ENCODE peak calls at places on chromosomes 11 and 22, in five cellular contexts. S is upper lobe of right lung, U is IMR-90, F is suprapubic skin, N is hepatocyte. H is an unnamed sample.

GRCh38 chr22:26588749-26589366 is 1.1 kb downstream of the TPST2 start:
- DNase-seq in S (no peak), U (no peak), F (no peak), N (no peak), H (no peak)

GRCh38 chr11:95239871-95240648 is 9.1 kb upstream of the SESN3 start:
- DNase-seq in S (no peak), U (no peak), F (no peak), N (no peak), H (no peak)

GRCh38 chr11:77208535-77208934 is 80.5 kb downstream of the MYO7A start:
- DNase-seq in S (peak), U (no peak), F (no peak), N (no peak), H (peak)

GRCh38 chr11:44356351-44356750 is 46.4 kb upstream of the ALX4 start:
- DNase-seq in S (peak), U (no peak), F (no peak), N (no peak), H (no peak)

GRCh38 chr11:128895505-128895904 is 4.3 kb downstream of the KCNJ5 start:
- DNase-seq in S (no peak), U (no peak), F (no peak), N (no peak), H (no peak)

GRCh38 chr11:120929090-120929489 is 94.8 kb upstream of the TBCEL start:
- DNase-seq in S (no peak), U (no peak), F (no peak), N (no peak), H (no peak)

GRCh38 chr11:121591405-121592033 is 138.8 kb upstream of the SORL1-AS1 start:
- DNase-seq in S (no peak), U (peak), F (peak), N (peak), H (no peak)

GRCh38 chr22:43100223-43100622 is 10.3 kb upstream of the BIK start:
- DNase-seq in S (no peak), U (peak), F (no peak), N (no peak), H (no peak)

GRCh38 chr11:17633987-17634775 is 85.2 kb upstream of the MYOD1 start:
- DNase-seq in S (peak), U (no peak), F (peak), N (no peak), H (no peak)

GRCh38 chr11:102469196-102469821 is 16.7 kb upstream of the TMEM123 start:
- DNase-seq in S (no peak), U (peak), F (no peak), N (peak), H (no peak)

GRCh38 chr22:50238755-50239154 is 6.1 kb downstream of the TUBGCP6 start:
- DNase-seq in S (no peak), U (no peak), F (no peak), N (no peak), H (no peak)

DNA sequence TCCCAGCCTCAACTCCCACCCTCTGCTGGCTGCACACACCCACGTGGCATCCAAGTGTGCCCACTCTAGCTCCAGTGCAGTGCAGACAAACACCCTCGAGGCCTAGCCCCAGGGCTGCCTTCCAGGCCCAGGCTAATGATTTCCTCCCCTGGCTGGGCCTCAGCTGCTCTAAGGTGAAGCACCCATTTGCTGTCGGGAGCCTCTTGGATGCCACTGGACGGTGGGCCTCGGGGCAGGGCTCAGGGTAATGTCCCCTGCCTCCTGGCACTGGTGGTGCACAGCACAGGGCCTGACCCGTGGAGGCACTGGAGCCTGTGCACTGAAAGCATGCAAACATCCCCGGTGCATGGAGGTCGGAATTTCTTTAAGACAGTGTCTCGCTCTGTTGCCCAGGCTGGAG is 635.2 kb downstream of the TBC1D22A start:
- DNase-seq in S (peak), U (no peak), F (peak), N (no peak), H (no peak)
- H3K4me3 ChIP-seq in S (no peak), U (no peak), F (no peak), N (no peak), H (no peak)

GRCh38 chr11:114181752-114182151 is 114.4 kb upstream of the NNMT start:
- DNase-seq in S (no peak), U (no peak), F (peak), N (no peak), H (no peak)

GRCh38 chr11:114181195-114181594 is 115.0 kb upstream of the NNMT start:
- DNase-seq in S (no peak), U (no peak), F (no peak), N (no peak), H (no peak)

GRCh38 chr11:114178656-114179055 is 117.5 kb upstream of the NNMT start:
- DNase-seq in S (no peak), U (no peak), F (no peak), N (no peak), H (no peak)

GRCh38 chr11:114180301-114181055 is 115.7 kb upstream of the NNMT start:
- DNase-seq in S (peak), U (no peak), F (peak), N (peak), H (no peak)

GRCh38 chr11:114179234-114179941 is 116.8 kb upstream of the NNMT start:
- DNase-seq in S (peak), U (no peak), F (peak), N (peak), H (peak)
- H3K27ac ChIP-seq in S (peak), U (no peak), F (peak), N (peak), H (peak)

GRCh38 chr11:132024587-132025295 is 654.3 kb downstream of the NTM start:
- DNase-seq in S (no peak), U (peak), F (no peak), N (no peak), H (no peak)
- H3K4me3 ChIP-seq in S (no peak), U (no peak), F (no peak), N (no peak), H (no peak)

DNA sequence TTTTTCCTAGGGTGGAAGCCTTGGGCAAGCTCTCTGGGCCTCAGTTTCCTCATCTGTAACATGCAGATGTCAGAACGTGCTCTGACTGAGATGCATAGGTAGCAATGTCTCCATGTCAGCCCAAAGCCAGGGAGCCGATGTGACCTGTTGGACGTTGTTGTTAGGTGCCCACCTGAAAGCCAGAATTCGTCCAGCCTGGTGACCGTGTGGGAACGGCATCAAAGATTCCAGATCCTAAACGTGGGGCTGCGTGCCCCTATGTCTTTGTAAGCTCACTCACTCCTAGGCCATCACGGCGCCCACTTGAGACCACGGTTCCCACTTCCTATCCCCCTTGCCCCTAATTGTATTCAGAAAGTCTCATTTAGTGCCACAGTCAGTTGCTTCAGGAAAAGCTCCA is 48.2 kb downstream of the FBLN1 start:
- DNase-seq in S (no peak), U (no peak), F (no peak), N (no peak), H (no peak)
- H3K27ac ChIP-seq in S (peak), U (no peak), F (peak), N (peak), H (peak)

GRCh38 chr11:86802601-86803051 is 2.3 kb downstream of the PRSS23 start:
- DNase-seq in S (no peak), U (peak), F (no peak), N (peak), H (no peak)

GRCh38 chr11:86802146-86802545 is 1.8 kb downstream of the PRSS23 start:
- DNase-seq in S (no peak), U (no peak), F (no peak), N (no peak), H (no peak)

GRCh38 chr11:86804871-86805415 is 4.6 kb downstream of the PRSS23 start:
- DNase-seq in S (no peak), U (no peak), F (no peak), N (no peak), H (no peak)

GRCh38 chr11:86803136-86803535 is 2.8 kb downstream of the PRSS23 start:
- DNase-seq in S (no peak), U (no peak), F (no peak), N (no peak), H (no peak)

GRCh38 chr11:86803641-86804040 is 3.3 kb downstream of the PRSS23 start:
- DNase-seq in S (no peak), U (no peak), F (no peak), N (no peak), H (no peak)
- H3K4me3 ChIP-seq in S (peak), U (no peak), F (no peak), N (no peak), H (peak)

GRCh38 chr11:66314561-66315497 is 2.0 kb downstream of the CD248 start:
- DNase-seq in S (peak), U (no peak), F (no peak), N (no peak), H (no peak)
- H3K27ac ChIP-seq in S (peak), U (peak), F (peak), N (peak), H (no peak)

GRCh38 chr22:48579915-48580279 is 1247.8 kb downstream of the BRD1 start:
- DNase-seq in S (no peak), U (no peak), F (no peak), N (no peak), H (no peak)
- H3K4me3 ChIP-seq in S (no peak), U (no peak), F (no peak), N (no peak), H (no peak)